ENCODE peak calls at places on chromosomes 6 and 20, in ten cellular contexts. U is HCT116; Z is T-cell; S is natural killer cell; D is naive thymus-derived CD8-positive, alpha-beta T cell; M is activated CD8-positive, alpha-beta memory T cell treated with anti-CD3 and anti-CD28 coated beads, Interleukin-2, amount 10 ng/mL, durations not matched to agents 7 days and 5 days; R is body of pancreas; F is activated naive CD4-positive, alpha-beta T cell treated with anti-CD3 and anti-CD28 coated beads, Interleukin-2, amount 50 U/mL, for 72 hours; H is left ventricle myocardium superior; P is naive thymus-derived CD4-positive, alpha-beta T cell. C is an unnamed sample.

GRCh38 chr6:147724454-147724853 is 216.0 kb downstream of the SAMD5 start:
- ATAC-seq in Z (no peak), H (no peak), R (no peak), P (no peak), D (no peak), F (no peak), U (no peak), M (no peak), S (no peak), C (no peak)

GRCh38 chr20:14935285-14935684 is 597.9 kb upstream of the FLRT3 start:
- ATAC-seq in P (no peak), M (no peak), U (no peak), F (no peak), Z (no peak), D (no peak), H (no peak), R (no peak), S (no peak), C (no peak)

GRCh38 chr20:47561175-47561574 is 59.5 kb downstream of the NCOA3 start:
- ATAC-seq in P (no peak), S (no peak), Z (no peak), D (no peak), U (no peak), R (no peak), M (no peak), F (no peak), H (peak), C (no peak)

GRCh38 chr6:160086754-160087153 is 34.9 kb upstream of the SLC22A1 start:
- ATAC-seq in R (no peak), S (no peak), D (no peak), U (no peak), F (no peak), M (no peak), H (no peak), P (no peak), Z (no peak), C (no peak)

GRCh38 chr6:31614674-31615578 is at the start of gene AIF1:
- ATAC-seq in S (no peak), H (peak), R (no peak), M (no peak), D (no peak), P (no peak), U (no peak), Z (no peak), F (no peak), C (peak)

GRCh38 chr6:3471711-3472110 is 14.9 kb upstream of the SLC22A23 start:
- ATAC-seq in M (no peak), D (no peak), R (no peak), S (no peak), P (no peak), F (no peak), U (no peak), Z (no peak), H (no peak), C (no peak)

GRCh38 chr6:123551939-123552707 is 84.6 kb downstream of the TRDN start:
- ATAC-seq in P (no peak), M (no peak), U (no peak), S (no peak), F (no peak), R (no peak), D (no peak), Z (no peak), H (peak), C (no peak)

GRCh38 chr6:52635049-52635577 is 35.8 kb upstream of the TMEM14A start:
- ATAC-seq in S (no peak), U (no peak), M (no peak), Z (no peak), F (peak), D (no peak), P (no peak), R (no peak), H (no peak), C (no peak)

GRCh38 chr6:5984150-5985089 is 22.3 kb downstream of the NRN1 start:
- ATAC-seq in P (peak), R (no peak), H (no peak), U (no peak), D (peak), M (no peak), S (no peak), Z (peak), F (peak), C (no peak)

GRCh38 chr6:154292855-154293519 is 63.6 kb downstream of the IPCEF1 start:
- ATAC-seq in F (no peak), M (no peak), Z (no peak), S (no peak), H (no peak), P (no peak), R (no peak), U (no peak), D (no peak), C (no peak)

GRCh38 chr6:155272353-155273222 is 8.8 kb downstream of the CLDN20 start:
- ATAC-seq in U (no peak), Z (no peak), P (no peak), M (no peak), H (no peak), D (no peak), S (no peak), F (no peak), R (no peak), C (no peak)

GRCh38 chr6:73129653-73130443 is 95.4 kb downstream of the KHDC1L start:
- ATAC-seq in P (peak), Z (peak), H (peak), U (peak), F (peak), S (peak), R (peak), M (peak), D (peak), C (peak)

GRCh38 chr6:79301290-79301689 is 66.8 kb upstream of the HMGN3 start:
- ATAC-seq in H (no peak), R (no peak), P (no peak), D (no peak), S (no peak), F (no peak), U (no peak), M (no peak), Z (no peak), C (no peak)

GRCh38 chr6:89564752-89565427 is 73.7 kb downstream of the LYRM2 start:
- ATAC-seq in F (no peak), H (peak), U (no peak), Z (no peak), M (no peak), R (no peak), P (no peak), S (no peak), D (no peak), C (no peak)

GRCh38 chr6:151911401-151911800 is 103.9 kb downstream of the ESR1 start:
- ATAC-seq in F (no peak), S (no peak), U (no peak), M (no peak), H (no peak), Z (no peak), D (no peak), P (no peak), R (no peak), C (no peak)

GRCh38 chr20:49790077-49790798 is 22.4 kb upstream of the SLC9A8 start:
- ATAC-seq in F (no peak), P (no peak), U (no peak), M (no peak), S (no peak), R (no peak), D (no peak), Z (no peak), H (peak), C (no peak)

GRCh38 chr6:122580731-122581130 is 29.5 kb upstream of the PKIB start:
- ATAC-seq in S (no peak), M (no peak), F (no peak), U (peak), R (no peak), P (no peak), Z (no peak), D (no peak), H (no peak), C (peak)

GRCh38 chr20:50558483-50558925 is 48.3 kb downstream of the PTPN1 start:
- ATAC-seq in U (peak), D (no peak), M (no peak), F (no peak), P (no peak), Z (no peak), S (no peak), R (no peak), H (no peak), C (no peak)

GRCh38 chr6:37965964-37966676 is 146.6 kb downstream of the ZFAND3 start:
- ATAC-seq in S (no peak), D (no peak), Z (no peak), P (no peak), F (peak), U (no peak), R (no peak), H (no peak), M (no peak), C (peak)

C was measured in stimulated activated memory B cell treated with anti-CD40 and anti-IgM and Interleukin-4, amounts not matched to agents 10 μg/mL and 1 μg/mL and 100 μg/mL, for 72 hours.